ENCODE peak calls at places on chromosomes 4 and X, in seven cellular contexts. H is stimulated activated CD8-positive, alpha-beta memory T cell treated with anti-CD3 and anti-CD28 coated beads, Interleukin-4, amount 100 ng/mL, for 24 hours; E is iris pigment epithelial cell; P is ureter; M is AG04449; S is NCI-H1092 treated with DMSO at 0.1 percent for 48 hours; J is heart left ventricle. W is an unnamed sample.

GRCh38 chr4:157072002-157072401 is 3.9 kb upstream of the GLRB start:
- DNase-seq in H (no peak), E (peak), P (no peak), M (no peak), S (no peak), J (no peak), W (no peak)

GRCh38 chr4:14236359-14236758 is 608.8 kb upstream of the BOD1L1 start:
- DNase-seq in H (no peak), E (no peak), P (no peak), M (no peak), S (no peak), J (no peak), W (no peak)

GRCh38 chr4:152668338-152668964 is 11.3 kb downstream of the TMEM154 start:
- DNase-seq in H (no peak), E (no peak), P (no peak), M (no peak), S (no peak), J (no peak), W (no peak)

GRCh38 chr4:139611391-139611790 is 54.2 kb upstream of the MGST2 start:
- DNase-seq in H (no peak), E (no peak), P (no peak), M (no peak), S (peak), J (no peak), W (no peak)

GRCh38 chr4:68076194-68076593 is 53.5 kb downstream of the TMPRSS11F start:
- DNase-seq in H (no peak), E (no peak), P (no peak), M (no peak), S (no peak), J (no peak), W (no peak)

GRCh38 chr4:39978904-39979303 is 1.2 kb upstream of the PDS5A start:
- DNase-seq in H (no peak), E (no peak), P (no peak), M (no peak), S (no peak), J (no peak), W (no peak)

GRCh38 chr4:138405934-138406567 is 163.9 kb upstream of the SLC7A11 start:
- DNase-seq in H (no peak), E (peak), P (no peak), M (peak), S (no peak), J (no peak), W (no peak)

GRCh38 chr4:14752341-14753046 is 249.8 kb upstream of the CPEB2 start:
- DNase-seq in H (no peak), E (no peak), P (no peak), M (no peak), S (no peak), J (no peak), W (no peak)

GRCh38 chrX:77740376-77740905 is 45.6 kb downstream of the ATRX start:
- DNase-seq in H (no peak), E (no peak), P (no peak), M (no peak), S (no peak), J (no peak), W (no peak)

GRCh38 chr4:177554966-177555574 is 112.8 kb upstream of the AGA start:
- DNase-seq in H (no peak), E (peak), P (no peak), M (no peak), S (peak), J (no peak), W (no peak)

GRCh38 chrX:2696698-2697215 is 5.7 kb downstream of the CD99 start:
- DNase-seq in H (no peak), E (peak), P (no peak), M (no peak), S (no peak), J (no peak), W (no peak)

GRCh38 chr4:26719954-26720552 is 136.2 kb downstream of the TBC1D19 start:
- DNase-seq in H (no peak), E (peak), P (no peak), M (no peak), S (peak), J (no peak), W (no peak)

GRCh38 chr4:106594291-106594952 is 225.8 kb upstream of the GIMD1 start:
- DNase-seq in H (no peak), E (peak), P (no peak), M (no peak), S (no peak), J (no peak), W (no peak)

GRCh38 chr4:75658881-75659280 is 14.3 kb downstream of the G3BP2 start:
- DNase-seq in H (no peak), E (peak), P (no peak), M (no peak), S (no peak), J (no peak), W (no peak)

GRCh38 chr4:176443117-176443516 is 123.4 kb downstream of the SPCS3 start:
- DNase-seq in H (no peak), E (peak), P (no peak), M (peak), S (no peak), J (no peak), W (no peak)

GRCh38 chr4:103498161-103499070 is 221.4 kb downstream of the TACR3 start:
- DNase-seq in H (no peak), E (peak), P (no peak), M (no peak), S (no peak), J (no peak), W (no peak)

W was measured in mucosa of gallbladder.